ENCODE peak calls at places on chromosomes 4 and X, in seven cellular contexts. B is iris pigment epithelial cell, S is nephron progenitor cell, F is RWPE2, Z is dorsolateral prefrontal cortex, D is GM06990, O is retina. P is an unnamed sample.

GRCh38 chr4:109072595-109072994 is 229.9 kb downstream of the COL25A1 start:
- DNase-seq in F (no peak), B (peak), S (no peak), D (no peak), O (no peak), Z (no peak), P (peak)

GRCh38 chr4:41236046-41236445 is 20.7 kb upstream of the UCHL1 start:
- DNase-seq in O (no peak), D (no peak), F (no peak), S (no peak), B (peak), Z (no peak), P (no peak)

GRCh38 chr4:129378346-129378745 is 282.4 kb downstream of the C4orf33 start:
- DNase-seq in F (no peak), Z (no peak), S (no peak), D (no peak), O (no peak), B (no peak), P (no peak)

GRCh38 chr4:23930750-23931488 is 41.1 kb upstream of the PPARGC1A start:
- DNase-seq in F (no peak), S (peak), Z (peak), O (peak), B (no peak), D (no peak), P (peak)

GRCh38 chr4:533318-534100 is 34.5 kb downstream of the PIGG start:
- DNase-seq in O (no peak), F (no peak), D (no peak), S (no peak), B (no peak), Z (no peak), P (no peak)

GRCh38 chr4:137394000-137394399 is 138.3 kb downstream of the PCDH18 start:
- DNase-seq in O (no peak), S (no peak), B (peak), D (no peak), F (no peak), Z (no peak), P (peak)

GRCh38 chr4:47160095-47160494 is 128.7 kb downstream of the GABRB1 start:
- DNase-seq in B (peak), O (no peak), Z (no peak), F (no peak), D (no peak), S (no peak), P (no peak)

GRCh38 chrX:56233682-56234081 is 1.5 kb downstream of the KLF8 start:
- DNase-seq in O (peak), D (no peak), Z (no peak), S (peak), F (no peak), B (no peak), P (no peak)

GRCh38 chr4:27791640-27792039 is 931.0 kb downstream of the STIM2 start:
- DNase-seq in D (no peak), B (peak), O (no peak), Z (no peak), F (no peak), S (no peak), P (peak)

GRCh38 chr4:8263397-8263796 is 6.2 kb upstream of the HTRA3 start:
- DNase-seq in O (no peak), Z (no peak), F (no peak), S (no peak), D (no peak), B (no peak), P (no peak)

GRCh38 chr4:5784960-5785611 is 74.1 kb downstream of the EVC start:
- DNase-seq in Z (no peak), O (no peak), D (no peak), F (no peak), B (no peak), S (no peak), P (peak)

GRCh38 chrX:21153033-21153432 is 221.2 kb upstream of the CNKSR2 start:
- DNase-seq in O (no peak), F (no peak), B (no peak), D (no peak), Z (no peak), S (no peak), P (no peak)

GRCh38 chr4:138560448-138560847 is 318.3 kb upstream of the SLC7A11 start:
- DNase-seq in Z (no peak), D (peak), F (peak), O (no peak), B (no peak), S (no peak), P (no peak)

GRCh38 chr4:105092356-105092755 is 54.3 kb upstream of the TET2 start:
- DNase-seq in S (no peak), F (no peak), O (no peak), D (no peak), Z (no peak), B (peak), P (peak)

GRCh38 chrX:150362599-150363481 is at the start of gene MAMLD1:
- DNase-seq in F (no peak), O (peak), D (no peak), S (peak), B (peak), Z (peak), P (peak)

GRCh38 chr4:88866862-88867550 is 169.4 kb upstream of the NAP1L5 start:
- DNase-seq in F (no peak), B (peak), S (no peak), Z (no peak), D (no peak), O (no peak), P (peak)

GRCh38 chr4:26061248-26061986 is 147.4 kb downstream of the SMIM20 start:
- DNase-seq in D (no peak), S (peak), F (no peak), O (no peak), B (peak), Z (no peak), P (peak)

GRCh38 chr4:83075271-83075670 is 39.3 kb downstream of the PLAC8 start:
- DNase-seq in Z (no peak), F (no peak), O (no peak), B (peak), S (no peak), D (no peak), P (no peak)

GRCh38 chrX:154791467-154791866 is 13.8 kb downstream of the MPP1 start:
- DNase-seq in F (no peak), O (no peak), S (no peak), Z (no peak), B (no peak), D (no peak), P (no peak)

GRCh38 chrX:10087391-10087790 is 69.4 kb upstream of the CLCN4 start:
- DNase-seq in B (no peak), D (no peak), S (no peak), Z (no peak), O (no peak), F (no peak), P (no peak)

GRCh38 chrX:24069877-24070276 is 15.1 kb downstream of the EIF2S3 start:
- DNase-seq in O (no peak), S (no peak), D (no peak), Z (no peak), F (no peak), B (no peak), P (no peak)

GRCh38 chr4:171629182-171629581 is 184.0 kb upstream of the GALNTL6 start:
- DNase-seq in S (no peak), Z (no peak), F (no peak), O (no peak), B (no peak), D (no peak), P (no peak)

GRCh38 chr4:88753658-88754431 is 56.2 kb upstream of the NAP1L5 start:
- DNase-seq in S (no peak), B (no peak), O (peak), F (no peak), D (no peak), Z (no peak), P (no peak)

GRCh38 chrX:110241816-110242215 is 76.1 kb downstream of the AMMECR1 start:
- DNase-seq in S (no peak), D (no peak), F (no peak), B (peak), O (no peak), Z (no peak), P (peak)

GRCh38 chr4:153806073-153806472 is 17.2 kb upstream of the SFRP2 start:
- DNase-seq in O (no peak), Z (no peak), B (no peak), D (no peak), F (no peak), S (no peak), P (no peak)

GRCh38 chr4:38993683-38994082 is 38.5 kb downstream of the TMEM156 start:
- DNase-seq in B (no peak), O (no peak), S (no peak), F (no peak), Z (no peak), D (no peak), P (no peak)

GRCh38 chr4:64784125-64784524 is 374.9 kb upstream of the TECRL start:
- DNase-seq in B (peak), D (no peak), O (peak), F (no peak), S (no peak), Z (no peak), P (peak)

GRCh38 chr4:23866450-23866849 is 23.4 kb downstream of the PPARGC1A start:
- DNase-seq in F (no peak), B (no peak), Z (no peak), O (peak), S (no peak), D (no peak), P (no peak)

GRCh38 chrX:1925053-1925481 is 310.2 kb downstream of the ASMT start:
- DNase-seq in B (no peak), O (peak), Z (no peak), F (no peak), S (no peak), D (no peak), P (peak)

GRCh38 chr4:137659431-137659830 is 127.1 kb upstream of the PCDH18 start:
- DNase-seq in F (no peak), Z (no peak), B (peak), O (no peak), D (no peak), S (no peak), P (peak)

GRCh38 chr4:116055857-116056827 is 942.7 kb upstream of the NDST4 start:
- DNase-seq in S (no peak), B (peak), O (no peak), F (no peak), D (no peak), Z (no peak), P (no peak)